ENCODE peak calls at places on chromosomes 11 and 22, in five cellular contexts. P is K562, D is GM23248, S is HepG2, F is mammary epithelial cell. J is an unnamed sample.

GRCh38 chr22:48495751-48496080 is 1332.0 kb downstream of the BRD1 start:
- DNase-seq in P (no peak), D (no peak), S (no peak), F (no peak), J (no peak)

GRCh38 chr11:86790073-86790727 is 10.1 kb upstream of the PRSS23 start:
- DNase-seq in P (no peak), D (no peak), S (no peak), F (no peak), J (no peak)

GRCh38 chr22:37138879-37139561 is 10.7 kb downstream of the IL2RB start:
- DNase-seq in P (no peak), D (no peak), S (no peak), F (no peak), J (no peak)

GRCh38 chr11:100823360-100823759 is 136.3 kb downstream of the ARHGAP42 start:
- DNase-seq in P (no peak), D (peak), S (no peak), F (no peak), J (no peak)

GRCh38 chr11:88507771-88508557 is 170.4 kb upstream of the CTSC start:
- DNase-seq in P (no peak), D (no peak), S (no peak), F (no peak), J (no peak)

GRCh38 chr11:6438979-6439571 is 1.7 kb downstream of the HPX start:
- DNase-seq in P (peak), D (peak), S (peak), F (peak), J (peak)

GRCh38 chr11:117828641-117829368 is 4.3 kb upstream of the FXYD2 start:
- DNase-seq in P (peak), D (peak), S (no peak), F (peak), J (no peak)

GRCh38 chr11:117842131-117842941 is 17.8 kb upstream of the FXYD2 start:
- DNase-seq in P (no peak), D (no peak), S (no peak), F (peak), J (no peak)

GRCh38 chr11:68839953-68840641 is 1.6 kb downstream of the CPT1A start:
- DNase-seq in P (peak), D (peak), S (no peak), F (no peak), J (no peak)

GRCh38 chr11:20158597-20159257 is 1.5 kb downstream of the DBX1 start:
- DNase-seq in P (peak), D (peak), S (peak), F (peak), J (no peak)

GRCh38 chr11:22558638-22559037 is 67.0 kb downstream of the FANCF start:
- DNase-seq in P (no peak), D (peak), S (no peak), F (peak), J (no peak)

GRCh38 chr11:100863080-100863581 is 176.0 kb downstream of the ARHGAP42 start:
- DNase-seq in P (peak), D (peak), S (no peak), F (peak), J (no peak)

GRCh38 chr11:91133361-91133760 is 910.5 kb upstream of the CHORDC1 start:
- DNase-seq in P (no peak), D (no peak), S (no peak), F (no peak), J (no peak)

GRCh38 chr11:120750647-120751419 is 239.3 kb downstream of the GRIK4 start:
- DNase-seq in P (no peak), D (no peak), S (no peak), F (no peak), J (no peak)

GRCh38 chr22:35552186-35552842 is 11.7 kb downstream of the RASD2 start:
- DNase-seq in P (peak), D (peak), S (peak), F (no peak), J (no peak)

GRCh38 chr11:111843659-111844058 is 27.7 kb downstream of the ALG9 start:
- DNase-seq in P (no peak), D (no peak), S (no peak), F (no peak), J (no peak)

GRCh38 chr11:48014917-48015316 is 34.6 kb downstream of the PTPRJ start:
- DNase-seq in P (no peak), D (no peak), S (no peak), F (no peak), J (no peak)

GRCh38 chr11:17648528-17648927 is 70.8 kb upstream of the MYOD1 start:
- DNase-seq in P (peak), D (no peak), S (no peak), F (no peak), J (no peak)

GRCh38 chr22:39658367-39658766 is 87.8 kb downstream of the CACNA1I start:
- DNase-seq in P (no peak), D (no peak), S (no peak), F (no peak), J (no peak)

GRCh38 chr22:31104869-31105268 is 2.5 kb downstream of the SELENOM start:
- DNase-seq in P (no peak), D (peak), S (no peak), F (no peak), J (no peak)

GRCh38 chr11:92501346-92501745 is 276.7 kb downstream of the FAT3 start:
- DNase-seq in P (no peak), D (no peak), S (no peak), F (no peak), J (no peak)

GRCh38 chr11:85751738-85752137 is 59.2 kb downstream of the SYTL2 start:
- DNase-seq in P (no peak), D (peak), S (no peak), F (no peak), J (no peak)

GRCh38 chr11:74925281-74925680 is 23.6 kb downstream of the XRRA1 start:
- DNase-seq in P (no peak), D (peak), S (no peak), F (no peak), J (no peak)

GRCh38 chr22:22180738-22181514 is 63.7 kb upstream of the VPREB1 start:
- DNase-seq in P (no peak), D (no peak), S (no peak), F (no peak), J (no peak)

GRCh38 chr11:102202972-102203371 is 92.7 kb downstream of the YAP1 start:
- DNase-seq in P (no peak), D (no peak), S (no peak), F (no peak), J (no peak)

GRCh38 chr22:23673826-23674690 is 16.8 kb upstream of the RGL4 start:
- DNase-seq in P (peak), D (no peak), S (no peak), F (no peak), J (no peak)
- H3K27ac ChIP-seq in P (no peak), D (no peak), S (peak), F (no peak), J (no peak)

GRCh38 chr11:122979815-122980656 is 1.6 kb downstream of the BSX start:
- DNase-seq in P (no peak), D (no peak), S (no peak), F (no peak), J (no peak)
- TF ChIP-seq EZH2 in P (no peak), D (peak), S (no peak), F (peak), J (no peak)

GRCh38 chr11:59201376-59201775 is 11.4 kb downstream of the MPEG1 start:
- DNase-seq in P (peak), D (no peak), S (peak), F (no peak), J (no peak)
- H3K27ac ChIP-seq in P (no peak), D (no peak), S (no peak), F (no peak), J (no peak)

GRCh38 chr11:16612234-16612571 is 126.2 kb upstream of the C11orf58 start:
- DNase-seq in P (no peak), D (no peak), S (no peak), F (no peak), J (no peak)

GRCh38 chr11:16611395-16612233 is 126.8 kb upstream of the C11orf58 start:
- DNase-seq in P (no peak), D (no peak), S (no peak), F (no peak), J (no peak)

GRCh38 chr11:16612801-16613400 is 125.5 kb upstream of the C11orf58 start:
- DNase-seq in P (no peak), D (peak), S (no peak), F (peak), J (no peak)

GRCh38 chr11:16615480-16615879 is 123.0 kb upstream of the C11orf58 start:
- DNase-seq in P (no peak), D (no peak), S (no peak), F (no peak), J (no peak)

DNA sequence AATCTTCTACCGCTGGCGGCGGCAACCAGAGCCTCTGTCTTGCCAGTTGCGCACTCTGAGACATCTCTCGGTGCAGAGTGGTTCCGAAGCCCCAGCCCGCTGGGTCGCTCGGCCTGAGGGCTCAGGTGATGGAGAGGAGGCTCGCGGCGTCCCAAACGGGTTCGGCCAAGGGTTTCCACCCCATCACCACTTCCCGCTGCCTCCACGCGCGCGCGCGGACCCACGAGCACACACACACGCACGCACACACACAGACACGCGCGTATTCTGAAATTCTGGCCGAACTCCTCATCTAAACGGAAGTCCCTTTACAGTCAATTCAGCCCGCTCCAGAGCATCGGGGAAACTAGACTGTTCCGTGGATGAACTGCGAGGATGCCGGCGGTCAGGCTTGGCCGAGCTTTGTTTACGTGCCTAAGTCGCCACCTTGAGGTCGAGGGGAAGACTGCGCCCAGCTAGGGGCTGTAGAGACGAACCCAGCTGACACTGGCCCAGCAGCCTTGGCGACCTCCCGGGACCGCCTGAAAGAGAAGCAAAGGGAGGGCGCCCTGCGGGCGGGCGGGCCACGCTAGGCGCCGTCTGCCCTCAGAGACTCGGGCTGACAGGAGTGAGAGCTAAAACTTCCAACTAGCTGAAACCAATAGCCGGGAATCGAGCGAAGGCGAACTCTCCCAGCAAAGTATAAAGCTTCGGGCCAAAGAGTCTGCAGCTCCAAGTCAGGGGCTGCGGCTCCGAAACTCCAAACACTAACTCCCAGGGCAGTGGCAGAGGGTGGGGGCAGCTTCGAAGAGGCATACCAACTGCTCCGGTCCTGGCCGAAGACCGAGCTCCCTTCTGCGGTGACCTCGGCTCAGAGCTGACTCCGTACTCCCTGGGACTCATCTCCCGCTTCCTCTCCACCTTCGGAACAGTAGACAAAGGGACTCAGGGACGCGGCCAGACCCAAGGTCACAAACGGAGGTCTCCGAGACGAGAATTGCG is 124.8 kb upstream of the C11orf58 start:
- DNase-seq in P (peak), D (peak), S (peak), F (peak), J (no peak)
- TF ChIP-seq EZH2 in P (no peak), D (peak), S (no peak), F (peak), J (no peak)

GRCh38 chr11:13207270-13207664 is 70.3 kb upstream of the BMAL1 start:
- DNase-seq in P (no peak), D (no peak), S (no peak), F (no peak), J (no peak)
- H3K27ac ChIP-seq in P (no peak), D (peak), S (no peak), F (peak), J (no peak)

GRCh38 chr11:7622731-7623130 is 50.6 kb downstream of the CYB5R2 start:
- DNase-seq in P (no peak), D (no peak), S (no peak), F (no peak), J (no peak)
- TF ChIP-seq EZH2 in P (no peak), D (no peak), S (no peak), F (no peak), J (no peak)

DNA sequence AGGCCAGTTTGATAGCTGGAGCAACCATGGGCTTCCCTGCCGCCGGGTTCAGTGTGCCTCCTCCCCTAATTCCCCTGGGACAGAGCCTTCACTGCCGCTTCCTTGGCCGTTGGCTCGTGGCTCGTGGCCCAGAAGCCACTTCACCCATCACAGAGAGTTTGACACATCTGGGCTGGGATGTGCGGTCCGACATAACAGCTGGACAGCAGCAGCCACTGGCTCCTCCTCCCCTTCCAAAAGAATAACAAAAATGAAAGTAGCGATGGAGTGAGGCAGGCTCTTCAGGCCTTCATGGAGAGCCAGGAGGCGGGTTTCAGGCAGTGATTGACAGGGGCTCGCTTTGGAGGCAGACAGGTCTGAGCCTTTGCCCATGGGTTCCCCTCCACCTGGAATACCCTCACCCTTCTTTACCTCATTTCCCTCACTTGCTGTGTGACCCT is 8.2 kb downstream of the CREB3L1 start:
- DNase-seq in P (no peak), D (peak), S (no peak), F (no peak), J (no peak)
- H3K27ac ChIP-seq in P (no peak), D (peak), S (no peak), F (no peak), J (no peak)

J was measured in SK-N-MC.